ENCODE peak calls at places on chromosomes 3 and 15, in six cellular contexts. K is upper lobe of left lung, G is thoracic aorta, S is tibial artery, J is adipocyte, P is OCI-LY7. L is an unnamed sample.

GRCh38 chr3:138492980-138493675 is 58.7 kb downstream of the ESYT3 start:
- DNase-seq in K (no peak), G (no peak), S (no peak), J (no peak), P (no peak), L (no peak)

GRCh38 chr3:22007376-22007775 is 256.4 kb upstream of the ZNF385D start:
- DNase-seq in K (no peak), G (no peak), S (no peak), J (no peak), P (no peak), L (no peak)

GRCh38 chr3:72872183-72872582 is 15.7 kb upstream of the GXYLT2 start:
- DNase-seq in K (no peak), G (no peak), S (no peak), J (peak; percentile 87), P (no peak), L (no peak)

GRCh38 chr3:171231361-171231760 is 204.8 kb upstream of the SLC2A2 start:
- DNase-seq in K (no peak), G (no peak), S (no peak), J (no peak), P (no peak), L (no peak)

GRCh38 chr3:15754047-15754446 is 43.7 kb downstream of the ANKRD28 start:
- DNase-seq in K (no peak), G (no peak), S (no peak), J (peak; percentile 30), P (no peak), L (no peak)

GRCh38 chr3:115341208-115341607 is 194.1 kb upstream of the ZBTB20 start:
- DNase-seq in K (no peak), G (no peak), S (no peak), J (peak; percentile 73), P (no peak), L (no peak)

GRCh38 chr15:45855210-45855906 is 220.5 kb downstream of the SQOR start:
- DNase-seq in K (no peak), G (no peak), S (no peak), J (no peak), P (no peak), L (no peak)

GRCh38 chr3:107488942-107489341 is 33.8 kb upstream of the BBX start:
- DNase-seq in K (no peak), G (no peak), S (no peak), J (peak; percentile 4), P (no peak), L (no peak)

GRCh38 chr3:157063926-157064325 is 96.0 kb downstream of the CCNL1 start:
- DNase-seq in K (no peak), G (no peak), S (no peak), J (peak; percentile 68), P (no peak), L (no peak)

GRCh38 chr3:36792342-36792741 is 28.0 kb upstream of the DCLK3 start:
- DNase-seq in K (peak; percentile 10), G (no peak), S (no peak), J (no peak), P (peak; percentile 51), L (no peak)

GRCh38 chr3:75781079-75781745 is 4.1 kb downstream of the ZNF717 start:
- DNase-seq in K (no peak), G (no peak), S (no peak), J (no peak), P (no peak), L (no peak)

GRCh38 chr15:85559530-85559929 is 179.1 kb downstream of the AKAP13 start:
- DNase-seq in K (no peak), G (no peak), S (no peak), J (no peak), P (no peak), L (no peak)

GRCh38 chr15:89814112-89814742 is 425 bp downstream of the ANPEP start:
- DNase-seq in K (peak; percentile 82), G (no peak), S (no peak), J (no peak), P (no peak), L (no peak)
- H3K4me1 ChIP-seq in K (peaks cover 20% of the 10 kb centered on the region), G (peaks cover 2% of the 10 kb centered on the region), S (peaks cover 24% of the 10 kb centered on the region), J (peaks cover 33% of the 10 kb centered on the region), P (no peaks in the 10 kb centered on the region), L (no peaks in the 10 kb centered on the region)

DNA sequence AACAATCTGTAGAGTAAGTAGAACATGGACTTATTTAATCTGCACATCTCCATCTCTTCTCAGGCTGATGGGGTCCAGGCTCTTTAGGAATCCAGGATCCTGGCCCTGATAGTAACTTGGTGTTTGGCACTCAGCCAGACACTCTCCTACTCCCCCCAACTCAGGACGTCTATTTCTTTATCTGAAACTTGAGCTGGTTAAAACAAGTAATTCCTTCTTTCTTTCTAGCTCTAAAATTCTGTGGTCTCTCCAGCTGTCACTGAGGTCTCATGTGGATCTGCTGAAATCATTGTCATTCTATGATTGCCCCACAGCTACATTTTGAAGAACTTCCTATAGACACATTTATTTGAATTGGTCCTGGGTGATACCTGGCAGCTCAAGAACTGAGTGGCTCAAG is 59.0 kb downstream of the TP63 start:
- DNase-seq in K (no peak), G (no peak), S (no peak), J (no peak), P (no peak), L (no peak)
- H3K9me3 ChIP-seq in K (no peaks in the 10 kb centered on the region), G (no peaks in the 10 kb centered on the region), S (no peaks in the 10 kb centered on the region), J (no peaks in the 10 kb centered on the region), P (no peaks in the 10 kb centered on the region), L (no peaks in the 10 kb centered on the region)

DNA sequence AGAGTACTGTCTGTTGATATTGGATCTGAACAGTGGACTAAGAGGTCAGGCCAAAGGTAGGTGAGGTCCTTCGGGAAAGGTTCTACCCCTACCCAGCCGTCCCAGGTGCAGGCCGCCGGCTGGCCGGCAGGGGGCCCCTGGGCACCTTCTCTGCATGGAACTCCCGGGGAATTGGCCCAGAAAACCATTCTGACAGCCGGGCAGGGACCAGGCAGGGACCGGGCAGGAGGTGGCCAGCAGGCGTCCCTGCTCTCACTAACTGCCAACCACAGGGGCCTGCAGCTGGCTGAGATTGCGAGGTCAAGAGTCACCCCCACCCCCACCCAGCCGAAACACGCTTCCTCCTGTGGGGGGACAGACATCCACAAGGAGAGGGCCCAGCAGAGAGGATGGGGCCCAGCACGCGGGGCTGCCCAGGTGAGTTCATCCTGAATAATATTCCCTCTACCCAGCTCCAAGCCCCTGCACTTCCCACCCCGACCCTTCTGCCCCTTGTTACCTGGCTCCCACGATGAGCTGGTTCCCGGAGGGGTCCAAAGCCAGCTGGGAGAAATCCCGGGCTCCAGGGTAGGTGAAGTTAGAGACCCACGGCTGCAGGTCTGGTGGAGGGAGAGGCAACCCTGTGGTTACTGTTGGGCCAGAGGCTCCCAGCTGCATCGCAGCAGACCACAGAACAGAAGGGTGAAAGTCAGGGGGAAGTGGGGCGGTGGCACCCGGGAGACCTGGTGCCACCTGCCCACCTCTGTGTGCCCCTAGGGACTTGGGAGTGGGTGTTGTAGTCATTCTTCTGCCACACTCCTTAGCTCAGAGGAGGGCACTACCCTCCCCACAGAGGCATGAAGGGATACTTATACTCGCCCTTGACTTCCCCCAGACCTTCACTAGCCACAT is 84.4 kb downstream of the SEMA5B start:
- DNase-seq in K (peak; percentile 95), G (peak; percentile 41), S (peak; percentile 87), J (peak; percentile 60), P (peak; percentile 36), L (peak; percentile 88)
- H3K4me1 ChIP-seq in K (peaks cover 10% of the 10 kb centered on the region), G (peaks cover 37% of the 10 kb centered on the region), S (peaks cover 40% of the 10 kb centered on the region), J (peaks cover 34% of the 10 kb centered on the region), P (no peaks in the 10 kb centered on the region), L (peaks cover 12% of the 10 kb centered on the region)

GRCh38 chr3:127247292-127247691 is 40.6 kb downstream of the PRR20G start:
- DNase-seq in K (no peak), G (no peak), S (no peak), J (no peak), P (peak; percentile 12), L (no peak)
- H3K9me3 ChIP-seq in K (peaks cover 15% of the 10 kb centered on the region), G (peaks cover 15% of the 10 kb centered on the region), S (peaks cover 13% of the 10 kb centered on the region), J (peaks cover 36% of the 10 kb centered on the region), P (peaks cover 37% of the 10 kb centered on the region), L (no peaks in the 10 kb centered on the region)

DNA sequence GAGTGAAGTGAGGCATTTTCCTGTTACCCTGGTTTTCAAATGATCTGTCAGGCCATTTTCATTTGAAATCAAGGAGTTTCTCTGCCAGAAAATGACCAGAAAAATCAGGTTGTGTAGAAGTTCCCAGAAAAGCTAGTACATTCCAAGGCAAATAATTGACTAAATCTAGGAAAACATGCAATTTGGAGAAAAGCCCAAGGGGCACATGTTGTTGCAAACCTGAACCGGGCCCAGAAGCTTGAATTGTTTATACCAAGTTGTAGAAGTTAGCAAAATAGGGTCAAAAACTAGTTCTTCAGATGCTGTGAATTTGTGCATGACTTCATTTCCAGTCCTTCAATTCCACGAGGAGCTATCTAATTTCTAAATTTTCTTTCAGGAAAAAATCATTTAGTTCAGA is 31.0 kb downstream of the TRIM42 start:
- DNase-seq in K (no peak), G (no peak), S (no peak), J (peak; percentile 34), P (no peak), L (no peak)
- H3K4me1 ChIP-seq in K (no peaks in the 10 kb centered on the region), G (peaks cover 15% of the 10 kb centered on the region), S (peaks cover 28% of the 10 kb centered on the region), J (peaks cover 59% of the 10 kb centered on the region), P (no peaks in the 10 kb centered on the region), L (peaks cover 2% of the 10 kb centered on the region)

GRCh38 chr3:177770821-177771220 is 573.5 kb upstream of the TBL1XR1 start:
- DNase-seq in K (no peak), G (no peak), S (no peak), J (peak; percentile 63), P (no peak), L (no peak)

GRCh38 chr3:177776656-177777055 is 579.4 kb upstream of the TBL1XR1 start:
- DNase-seq in K (no peak), G (no peak), S (peak; percentile 64), J (peak; percentile 39), P (no peak), L (no peak)

GRCh38 chr3:177777699-177778098 is 580.4 kb upstream of the TBL1XR1 start:
- DNase-seq in K (no peak), G (no peak), S (peak; percentile 63), J (no peak), P (peak; percentile 58), L (no peak)

GRCh38 chr3:177771780-177772179 is 574.5 kb upstream of the TBL1XR1 start:
- DNase-seq in K (no peak), G (no peak), S (no peak), J (peak; percentile 50), P (no peak), L (no peak)

GRCh38 chr3:177772908-177773557 is 575.8 kb upstream of the TBL1XR1 start:
- DNase-seq in K (no peak), G (no peak), S (no peak), J (no peak), P (peak; percentile 19), L (no peak)
- H3K9me3 ChIP-seq in K (no peaks in the 10 kb centered on the region), G (no peaks in the 10 kb centered on the region), S (no peaks in the 10 kb centered on the region), J (peaks cover 9% of the 10 kb centered on the region), P (no peaks in the 10 kb centered on the region), L (peaks cover 3% of the 10 kb centered on the region)

DNA sequence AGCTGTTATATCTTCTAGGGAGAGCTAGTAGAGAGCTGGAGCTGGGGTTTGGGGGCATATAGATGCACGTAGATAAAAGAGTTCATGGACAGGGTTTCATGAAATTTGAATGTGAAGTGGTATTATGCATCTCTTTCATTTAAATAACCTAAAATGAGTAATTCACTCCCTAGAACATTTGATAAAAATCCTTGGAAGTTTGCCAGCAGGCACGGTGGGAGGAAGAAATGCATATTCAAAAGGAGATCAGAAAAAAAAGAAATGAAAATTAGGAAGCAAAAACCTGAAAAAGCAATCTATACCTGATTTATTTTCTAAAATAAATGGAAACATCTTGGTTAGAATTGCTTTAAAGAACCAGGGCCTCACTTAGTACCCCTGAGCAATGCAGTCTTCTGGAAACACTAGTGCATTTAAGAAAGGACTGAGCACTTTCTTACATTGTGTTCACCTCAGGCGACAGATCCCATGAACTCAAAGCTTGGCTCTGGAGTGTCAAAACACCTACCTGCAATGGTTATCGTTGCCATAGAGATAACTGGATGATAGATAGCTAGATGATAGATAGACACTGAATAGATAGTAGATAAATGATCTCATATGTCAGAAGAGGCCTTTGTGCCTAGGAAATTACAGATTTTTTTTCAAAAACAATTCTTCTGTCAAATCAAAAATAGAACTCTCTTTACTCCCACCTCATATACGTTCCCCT is 458.6 kb upstream of the THRB start:
- DNase-seq in K (no peak), G (no peak), S (no peak), J (no peak), P (no peak), L (no peak)
- H3K4me1 ChIP-seq in K (peaks cover 3% of the 10 kb centered on the region), G (no peaks in the 10 kb centered on the region), S (no peaks in the 10 kb centered on the region), J (no peaks in the 10 kb centered on the region), P (no peaks in the 10 kb centered on the region), L (no peaks in the 10 kb centered on the region)

L was measured in ascending aorta.